ENCODE peak calls at places on chromosomes 3 and 15, in five cellular contexts. O is B cell, J is neural crest cell, P is epithelial cell of proximal tubule, Y is left ventricle myocardium inferior. U is an unnamed sample.

GRCh38 chr15:68431037-68431791 is 749 bp downstream of the ITGA11 start:
- DNase-seq in P (no peak), J (no peak), Y (peak; percentile 59), O (no peak), U (no peak)

GRCh38 chr3:124565013-124565412 is 165.2 kb upstream of the UMPS start:
- DNase-seq in P (no peak), J (peak; percentile 79), O (peak; percentile 58), Y (peak; percentile 57), U (peak; percentile 79)

GRCh38 chr15:80831606-80832224 is 52.5 kb downstream of the CEMIP start:
- DNase-seq in P (no peak), J (no peak), Y (no peak), O (no peak), U (no peak)

GRCh38 chr3:169227911-169228310 is 435.6 kb downstream of the MECOM start:
- DNase-seq in J (no peak), P (no peak), Y (no peak), O (no peak), U (no peak)

GRCh38 chr15:53716909-53717878 is 42.3 kb downstream of the WDR72 start:
- DNase-seq in O (no peak), J (no peak), Y (no peak), P (no peak), U (peak; percentile 4)

GRCh38 chr3:179482857-179483256 is 31.6 kb upstream of the GNB4 start:
- DNase-seq in Y (no peak), P (no peak), O (no peak), J (no peak), U (no peak)

GRCh38 chr3:77562089-77562488 is 522.2 kb downstream of the ROBO2 start:
- DNase-seq in P (peak; percentile 29), J (no peak), Y (no peak), O (no peak), U (no peak)

GRCh38 chr3:25542571-25543039 is 114.5 kb downstream of the RARB start:
- DNase-seq in P (no peak), J (no peak), Y (no peak), O (no peak), U (no peak)

GRCh38 chr15:90181781-90182180 is 19.3 kb upstream of the SEMA4B start:
- DNase-seq in O (no peak), P (no peak), J (no peak), Y (no peak), U (no peak)

GRCh38 chr3:170196833-170197232 is 15.3 kb upstream of the PHC3 start:
- DNase-seq in Y (no peak), P (no peak), O (no peak), J (no peak), U (no peak)

GRCh38 chr3:161372321-161373260 is 1.3 kb upstream of the SPTSSB start:
- DNase-seq in Y (no peak), J (peak; percentile 25), P (no peak), O (no peak), U (peak; percentile 72)

DNA sequence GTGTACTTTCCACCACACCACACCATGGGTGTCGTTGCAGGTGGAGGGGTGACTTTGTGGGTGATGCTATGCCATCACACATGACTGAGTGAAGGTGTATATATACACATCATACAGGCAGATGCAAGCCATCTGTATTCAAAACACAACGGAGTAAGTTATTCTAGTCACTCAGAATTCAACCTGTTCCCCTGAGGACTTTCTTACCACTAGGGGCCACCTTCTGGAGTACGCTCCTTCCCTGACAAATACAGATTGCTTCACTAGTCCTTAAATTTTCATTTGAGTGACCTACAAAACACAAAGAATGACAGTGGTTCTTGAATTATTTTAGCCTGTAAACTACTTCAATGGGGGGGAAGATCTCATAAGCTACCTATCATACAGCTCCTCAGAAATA is 52.8 kb upstream of the NTRK3 start:
- DNase-seq in P (no peak), J (no peak), Y (no peak), O (no peak), U (no peak)
- TF ChIP-seq CTCF in P (no peak), J (no peak), Y (no peak), O (no peak), U (no peak)

GRCh38 chr3:39911465-39912309 is 102.3 kb downstream of the MYRIP start:
- DNase-seq in J (no peak), Y (no peak), O (no peak), P (no peak), U (peak; percentile 60)
- TF ChIP-seq CTCF in J (no peak), Y (no peak), O (no peak), P (peak; percentile 25), U (no peak)

DNA sequence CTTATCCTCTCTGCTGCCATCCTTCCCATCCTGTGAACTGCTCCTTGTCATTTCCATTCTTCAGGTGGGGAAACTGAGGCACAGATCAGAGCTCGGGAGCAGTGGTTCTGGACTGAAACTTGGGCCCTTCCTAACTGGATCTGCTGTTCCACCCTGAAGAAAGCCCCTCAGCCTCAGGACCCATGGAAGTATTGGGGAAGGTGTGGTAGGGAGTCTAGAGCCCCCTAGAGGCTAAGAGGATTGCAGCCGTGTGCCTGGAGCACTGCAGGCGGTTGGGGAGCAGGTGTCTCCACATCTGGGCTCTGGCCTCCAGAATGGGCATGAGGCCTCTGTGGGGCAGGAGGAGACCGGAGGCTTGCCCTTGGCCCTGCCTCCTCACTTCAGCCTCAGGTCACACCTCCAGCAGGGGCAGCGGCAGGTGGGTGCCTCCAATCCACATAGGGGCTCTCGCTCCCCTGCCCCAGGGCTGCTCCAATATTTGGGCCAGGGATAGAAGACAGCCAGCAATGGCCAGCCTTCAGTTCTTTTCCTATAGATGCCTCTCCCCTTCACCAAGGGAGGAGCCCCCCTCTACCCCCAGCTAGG is 28.1 kb downstream of the DNAJB8 start:
- DNase-seq in Y (no peak), O (no peak), J (no peak), P (no peak), U (no peak)
- TF ChIP-seq CTCF in Y (peak; percentile 42), O (no peak), J (peak; percentile 52), P (peak; percentile 57), U (peak; percentile 20)

DNA sequence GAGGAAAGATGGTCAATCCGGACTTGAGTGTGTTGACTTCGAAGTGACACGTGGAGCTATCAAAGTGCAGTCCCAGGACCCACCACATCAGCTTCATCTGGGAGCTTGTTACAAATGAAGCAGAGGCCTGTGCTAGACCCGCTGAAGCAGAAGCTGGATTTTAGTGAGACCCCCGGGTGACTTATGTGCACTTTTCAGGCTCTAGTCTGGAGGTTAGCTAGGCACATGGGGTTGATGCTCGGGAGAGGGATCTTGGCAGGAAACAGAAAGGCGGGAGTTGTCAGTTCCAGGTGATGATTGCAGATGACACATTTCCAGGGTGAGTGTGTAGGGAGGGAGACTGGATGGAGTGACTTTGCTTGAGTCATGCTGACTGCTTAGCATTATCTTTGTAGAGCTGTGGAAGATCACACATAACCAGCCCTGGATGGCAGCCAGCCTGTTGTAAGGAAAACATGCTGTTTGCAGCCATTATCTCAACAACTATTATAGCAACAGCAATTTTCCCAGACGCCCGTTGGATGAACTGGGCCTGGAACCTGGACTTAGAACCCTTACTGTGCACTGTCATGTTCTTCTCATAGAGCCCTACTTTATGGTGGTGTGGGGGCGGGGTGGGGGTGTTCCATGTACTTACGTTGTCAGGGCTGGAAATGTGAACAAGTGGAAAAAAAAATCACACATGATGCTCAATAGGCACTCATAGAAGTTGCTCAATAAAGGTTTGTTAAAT is 122.4 kb downstream of the THSD4 start:
- DNase-seq in P (peak; percentile 81), Y (peak; percentile 83), O (no peak), J (no peak), U (no peak)
- TF ChIP-seq CTCF in P (no peak), Y (peak; percentile 11), O (no peak), J (no peak), U (no peak)

GRCh38 chr3:158493931-158494330 is 77.1 kb upstream of the MLF1 start:
- DNase-seq in Y (no peak), J (no peak), P (no peak), O (no peak), U (no peak)
- TF ChIP-seq CTCF in Y (no peak), J (no peak), P (no peak), O (no peak), U (no peak)

GRCh38 chr3:137568880-137569279 is 195.2 kb upstream of the SOX14 start:
- DNase-seq in Y (no peak), O (no peak), J (no peak), P (no peak), U (no peak)
- TF ChIP-seq CTCF in Y (no peak), O (no peak), J (no peak), P (no peak), U (no peak)

DNA sequence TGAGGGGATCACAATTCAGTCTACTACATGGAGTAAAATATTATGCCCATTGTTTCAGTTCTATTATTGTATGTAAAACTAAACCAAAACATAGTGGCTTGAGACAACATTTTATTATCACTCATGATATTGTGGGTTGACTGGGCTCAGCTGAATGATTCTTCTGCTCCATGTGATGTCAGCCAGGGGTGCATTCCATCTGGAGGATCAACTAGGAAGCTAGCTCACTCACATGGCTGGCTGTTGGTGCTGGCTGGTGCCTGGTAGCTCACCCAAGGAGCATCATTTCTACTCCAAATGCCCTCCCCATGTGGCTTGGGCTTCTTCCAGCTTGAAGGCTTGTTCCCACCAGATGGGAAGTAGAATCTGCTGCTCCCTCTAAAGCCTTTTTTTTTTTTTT is 51.8 kb upstream of the CLRN1 start:
- DNase-seq in O (no peak), P (no peak), Y (no peak), J (no peak), U (no peak)
- TF ChIP-seq CTCF in O (no peak), P (no peak), Y (no peak), J (no peak), U (no peak)

GRCh38 chr3:65569845-65570405 is 468.8 kb downstream of the MAGI1 start:
- DNase-seq in O (no peak), J (no peak), Y (no peak), P (no peak), U (no peak)
- TF ChIP-seq CTCF in O (no peak), J (peak; percentile 55), Y (peak; percentile 25), P (peak; percentile 36), U (no peak)

DNA sequence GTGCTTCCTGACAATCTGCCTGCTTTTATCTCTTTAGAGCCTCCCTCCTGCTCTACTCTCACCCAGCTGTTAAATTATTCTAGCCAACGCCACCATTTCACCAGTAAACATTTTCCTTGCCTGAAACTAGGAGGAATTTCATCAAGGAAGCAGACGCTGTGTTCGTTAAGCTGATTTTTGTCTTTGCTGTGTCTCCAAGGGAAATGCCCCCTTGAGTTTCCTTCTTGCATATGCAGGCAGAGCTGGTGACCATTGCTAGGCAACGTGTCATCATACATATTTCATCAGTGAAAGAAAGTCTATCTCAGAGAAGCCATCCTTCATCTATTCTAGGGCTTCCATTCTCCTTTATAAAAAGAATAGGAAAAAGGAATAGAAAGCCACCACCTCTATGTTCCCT is 87.0 kb upstream of the ST8SIA2 start:
- DNase-seq in O (no peak), P (no peak), Y (no peak), J (peak; percentile 20), U (peak; percentile 33)
- TF ChIP-seq CTCF in O (no peak), P (peak; percentile 14), Y (peak; percentile 49), J (peak; percentile 64), U (no peak)